ENCODE peak calls at places on chromosomes 7 and 10, in nine cellular contexts. D, C, K, W, H, B, E, S and X are unnamed samples. For H3K27me3, the result is how much of the 10 kb centered on the place peaks cover.

GRCh38 chr7:25852249-25852994 is 299.6 kb upstream of the NFE2L3 start:
- DNase-seq in C (peak), B (no peak), K (peak), E (no peak), W (no peak), S (peak), H (no peak), D (no peak), X (no peak)

GRCh38 chr10:115854740-115855435 is 418.1 kb downstream of the GFRA1 start:
- DNase-seq in B (no peak), D (no peak), S (no peak), H (no peak), C (no peak), W (peak), E (peak), K (no peak), X (no peak)

GRCh38 chr10:116826803-116827202 is 22.5 kb upstream of the ENO4 start:
- DNase-seq in D (no peak), W (peak), E (peak), K (no peak), B (peak), C (no peak), S (no peak), H (no peak), X (no peak)

GRCh38 chr10:5543628-5544027 is 18.9 kb downstream of the CALML3 start:
- DNase-seq in H (no peak), K (no peak), B (no peak), S (no peak), C (no peak), D (no peak), W (no peak), E (peak), X (no peak)

GRCh38 chr10:113656896-113657295 is 6.9 kb downstream of the NRAP start:
- DNase-seq in B (no peak), H (no peak), D (no peak), C (no peak), S (no peak), W (no peak), E (no peak), K (peak), X (no peak)

GRCh38 chr10:97708976-97709745 is 4.4 kb upstream of the MARVELD1 start:
- DNase-seq in B (peak), H (no peak), K (peak), W (peak), S (peak), D (peak), C (peak), E (peak), X (peak)

GRCh38 chr7:69002416-69002815 is 595.9 kb upstream of the AUTS2 start:
- DNase-seq in H (no peak), B (peak), S (peak), C (no peak), E (peak), D (no peak), W (peak), K (no peak), X (no peak)

GRCh38 chr10:958106-958505 is 26.6 kb upstream of the LARP4B start:
- DNase-seq in H (no peak), W (no peak), E (no peak), S (no peak), B (no peak), C (no peak), D (no peak), K (no peak), X (no peak)

GRCh38 chr7:49771427-49772176 is 1.8 kb upstream of the VWC2 start:
- DNase-seq in C (no peak), K (no peak), W (no peak), S (no peak), B (no peak), H (no peak), D (no peak), E (no peak), X (no peak)

DNA sequence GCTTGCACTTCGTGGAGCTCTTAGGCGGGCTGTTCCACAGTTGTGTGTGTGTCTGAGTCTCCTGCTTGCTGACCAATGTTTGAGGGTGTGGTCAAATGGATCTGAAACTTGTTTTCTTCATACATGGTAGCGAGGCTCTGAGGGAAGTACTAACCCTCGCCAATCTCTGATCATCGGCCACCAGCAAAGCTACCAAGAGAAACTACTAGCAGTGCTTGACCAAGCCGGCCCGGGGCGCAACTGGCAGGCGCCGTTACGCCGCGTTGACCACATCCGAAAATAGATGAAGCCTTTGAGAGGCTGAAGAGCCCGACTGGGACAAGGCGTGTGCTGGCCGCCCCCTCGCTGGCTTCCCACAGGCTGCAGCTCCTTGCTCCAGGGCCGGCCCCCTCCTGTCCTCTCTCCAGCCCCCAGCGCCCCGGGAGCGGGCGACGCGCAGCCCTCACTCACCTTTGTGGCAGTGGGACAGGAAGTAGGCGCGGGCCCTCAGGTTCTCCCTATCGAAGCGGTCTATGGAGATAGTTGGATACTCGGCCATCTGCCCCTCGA is 370 bp downstream of the DCLRE1C start:
- DNase-seq in B (peak), K (peak), E (peak), H (no peak), S (peak), W (peak), C (peak), D (no peak), X (peak)
- H3K27ac ChIP-seq in B (peak), K (peak), E (peak), H (no peak), S (peak), W (peak), C (peak), D (peak), X (peak)

GRCh38 chr7:155810607-155811559 is 1.4 kb downstream of the SHH start:
- DNase-seq in H (no peak), E (no peak), B (no peak), S (no peak), C (no peak), D (no peak), K (peak), W (no peak), X (no peak)

GRCh38 chr7:155808551-155809331 is 3.5 kb downstream of the SHH start:
- DNase-seq in W (no peak), B (no peak), E (no peak), C (peak), K (peak), D (peak), H (no peak), S (no peak), X (no peak)

GRCh38 chr7:155809332-155809946 is 2.8 kb downstream of the SHH start:
- DNase-seq in C (no peak), S (no peak), D (no peak), E (no peak), H (no peak), K (peak), W (no peak), B (no peak), X (no peak)

GRCh38 chr7:155811560-155811894 is 736 bp downstream of the SHH start:
- DNase-seq in H (no peak), E (no peak), W (no peak), C (peak), S (no peak), D (no peak), K (peak), B (no peak), X (no peak)

DNA sequence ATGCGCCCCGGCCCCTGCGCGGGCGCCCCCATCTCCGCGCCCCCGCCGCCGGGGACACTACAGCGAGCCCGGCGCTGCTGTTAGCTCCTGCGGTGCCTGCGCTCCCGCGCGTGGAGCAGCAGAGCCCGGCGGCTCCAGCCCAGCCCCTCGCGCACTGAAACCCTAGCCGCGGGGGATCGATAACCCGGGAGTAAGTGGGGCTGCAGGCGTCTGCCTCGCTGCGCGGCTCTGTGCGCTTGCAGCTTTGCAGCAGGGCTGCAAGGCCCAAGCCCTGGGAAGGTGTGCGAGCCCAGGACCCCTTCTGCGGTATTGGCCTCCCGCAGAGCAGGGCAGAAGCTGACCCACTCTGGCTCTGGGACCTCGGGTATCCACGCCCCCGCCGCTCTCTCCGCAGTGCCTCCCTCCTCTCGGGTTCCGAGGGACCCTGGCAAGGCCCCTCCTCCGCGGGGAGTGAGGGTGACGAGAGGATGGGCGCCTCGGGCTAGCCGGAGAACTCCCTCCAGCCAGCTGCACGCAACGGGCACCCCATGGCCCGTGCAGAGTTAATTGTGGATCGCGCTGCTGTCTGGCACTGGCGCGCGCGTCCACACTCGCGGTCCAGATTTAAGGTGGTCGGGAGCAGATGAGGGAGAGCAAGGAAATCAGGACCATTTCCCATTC is 2.2 kb downstream of the SHH start:
- DNase-seq in W (no peak), B (no peak), E (no peak), H (no peak), K (peak), C (no peak), S (no peak), D (no peak), X (no peak)
- H3K27me3 ChIP-seq in W (half or more), B (half or more), E (half or more), H (half or more), K (half or more), C (half or more), S (half or more), D (under half), X (half or more)

GRCh38 chr10:26550774-26551526 is 112.8 kb downstream of the APBB1IP start:
- DNase-seq in H (no peak), B (no peak), S (peak), E (no peak), C (no peak), W (no peak), K (no peak), D (no peak), X (no peak)
- TF ChIP-seq CTCF in H (peak), B (peak), S (no peak), E (no peak), C (no peak), W (no peak), K (no peak), D (peak), X (no peak)

GRCh38 chr10:25828475-25828874 is 105.6 kb upstream of the MYO3A start:
- DNase-seq in K (no peak), D (no peak), E (no peak), B (no peak), W (no peak), H (no peak), C (no peak), S (no peak), X (no peak)
- H3K27ac ChIP-seq in K (no peak), D (no peak), E (no peak), B (no peak), W (no peak), H (no peak), C (no peak), S (no peak), X (no peak)

GRCh38 chr10:43214956-43215561 is 51.8 kb downstream of the RASGEF1A start:
- DNase-seq in E (no peak), K (peak), C (no peak), D (peak), B (no peak), S (no peak), W (no peak), H (no peak), X (no peak)
- H3K27me3 ChIP-seq in E (under half), K (under half), C (under half), D (under half), B (under half), S (under half), W (under half), H (under half), X (under half)

GRCh38 chr7:35722054-35722849 is 27.3 kb upstream of the HERPUD2 start:
- DNase-seq in C (no peak), H (no peak), W (no peak), K (no peak), B (no peak), E (no peak), S (no peak), D (no peak), X (no peak)

GRCh38 chr7:35723011-35723410 is 28.1 kb upstream of the HERPUD2 start:
- DNase-seq in W (no peak), B (peak), K (no peak), D (no peak), H (no peak), E (peak), C (no peak), S (no peak), X (no peak)

GRCh38 chr7:35727571-35727970 is 32.6 kb upstream of the HERPUD2 start:
- DNase-seq in E (no peak), H (no peak), D (no peak), C (no peak), B (peak), K (peak), W (no peak), S (peak), X (no peak)

GRCh38 chr7:35726654-35727053 is 31.7 kb upstream of the HERPUD2 start:
- DNase-seq in C (no peak), S (no peak), E (no peak), W (no peak), H (no peak), K (no peak), D (no peak), B (no peak), X (no peak)

DNA sequence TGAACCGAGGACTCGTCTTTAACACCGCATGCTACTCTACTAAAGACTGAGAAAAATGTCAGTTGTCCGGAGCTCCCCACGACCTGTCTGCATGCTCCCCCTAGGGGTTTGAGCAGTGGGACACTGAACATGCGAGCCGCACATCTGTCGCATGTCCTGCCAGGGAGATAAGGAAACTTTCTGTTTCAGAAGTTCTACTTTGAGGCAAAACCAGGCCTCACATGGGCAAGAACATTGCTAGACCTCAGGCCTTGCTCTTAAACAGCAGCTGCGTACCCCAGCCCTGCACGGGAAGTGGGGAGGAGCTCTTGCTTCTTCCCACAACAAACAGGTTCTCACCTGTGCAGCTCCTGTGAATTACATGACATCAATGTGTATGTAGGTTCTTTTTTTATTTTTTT is 30.3 kb upstream of the HERPUD2 start:
- DNase-seq in E (no peak), W (no peak), D (no peak), S (no peak), H (no peak), B (no peak), K (no peak), C (peak), X (no peak)
- TF ChIP-seq CTCF in E (no peak), W (no peak), D (no peak), S (no peak), H (no peak), B (no peak), K (no peak), C (no peak), X (no peak)

GRCh38 chr7:29248713-29249382 is 54.3 kb downstream of the CHN2 start:
- DNase-seq in S (no peak), D (peak), C (no peak), B (no peak), E (no peak), H (no peak), W (no peak), K (no peak), X (no peak)
- H3K27ac ChIP-seq in S (no peak), D (peak), C (no peak), B (no peak), E (no peak), H (no peak), W (no peak), K (no peak), X (peak)

GRCh38 chr10:104642001-104642270 is 846 bp downstream of the SORCS3 start:
- DNase-seq in C (no peak), D (no peak), B (no peak), S (no peak), W (no peak), H (no peak), K (no peak), E (no peak), X (no peak)
- H3K27me3 ChIP-seq in C (half or more), D (under half), B (under half), S (under half), W (under half), H (half or more), K (half or more), E (under half), X (half or more)

GRCh38 chr10:65358565-65358964 is 1567.3 kb upstream of the LRRTM3 start:
- DNase-seq in C (no peak), K (no peak), B (peak), H (no peak), S (peak), W (no peak), D (no peak), E (peak), X (no peak)
- TF ChIP-seq CTCF in C (peak), K (no peak), B (peak), H (peak), S (peak), W (peak), D (peak), E (peak), X (peak)